ENCODE peak calls at places on chromosomes 7 and 10, in nine cellular contexts. M, G, P, S, H, R, F, T and Z are unnamed samples.

GRCh38 chr10:47050618-47051455 is 139.6 kb downstream of the PTPN20 start:
- DNase-seq in M (no peak), G (no peak), P (peak; percentile 3), S (no peak), H (no peak), R (no peak), F (peak; percentile 30), T (no peak), Z (no peak)

GRCh38 chr10:92727550-92727949 is 37.8 kb downstream of the HHEX start:
- DNase-seq in M (no peak), G (no peak), P (peak; percentile 11), S (no peak), H (no peak), R (no peak), F (no peak), T (no peak), Z (no peak)

GRCh38 chr7:133109816-133110215 is 27.9 kb upstream of the CHCHD3 start:
- DNase-seq in M (no peak), G (no peak), P (no peak), S (no peak), H (peak; percentile 2), R (peak; percentile 3), F (no peak), T (no peak), Z (peak; percentile 10)

GRCh38 chr7:135862586-135863361 is 114.2 kb upstream of the FAM180A start:
- DNase-seq in M (no peak), G (no peak), P (no peak), S (no peak), H (no peak), R (no peak), F (no peak), T (no peak), Z (no peak)

GRCh38 chr10:123995461-123996131 is 97.8 kb downstream of the CHST15 start:
- DNase-seq in M (peak; percentile 63), G (peak; percentile 48), P (no peak), S (no peak), H (peak; percentile 91), R (peak; percentile 74), F (peak; percentile 91), T (peak; percentile 34), Z (peak; percentile 77)

GRCh38 chr10:71941318-71941717 is 22.9 kb upstream of the CHST3 start:
- DNase-seq in M (no peak), G (no peak), P (no peak), S (no peak), H (no peak), R (no peak), F (no peak), T (no peak), Z (no peak)

GRCh38 chr10:31320179-31320597 is 1.2 kb downstream of the ZEB1 start:
- DNase-seq in M (peak; percentile 47), G (peak; percentile 40), P (peak; percentile 12), S (no peak), H (peak; percentile 54), R (peak; percentile 56), F (peak; percentile 46), T (peak; percentile 35), Z (peak; percentile 10)

GRCh38 chr10:50362547-50363125 is 111.3 kb upstream of the ASAH2 start:
- DNase-seq in M (no peak), G (no peak), P (no peak), S (no peak), H (peak; percentile 80), R (peak; percentile 62), F (no peak), T (no peak), Z (peak; percentile 90)

GRCh38 chr7:155166673-155167370 is 96.7 kb downstream of the HTR5A start:
- DNase-seq in M (no peak), G (peak; percentile 94), P (no peak), S (no peak), H (peak; percentile 74), R (no peak), F (no peak), T (peak; percentile 21), Z (peak; percentile 88)

GRCh38 chr7:23230586-23231195 is 15.9 kb upstream of the GPNMB start:
- DNase-seq in M (no peak), G (no peak), P (no peak), S (no peak), H (no peak), R (no peak), F (no peak), T (no peak), Z (no peak)

GRCh38 chr10:127913368-127913759 is 6.5 kb downstream of the PTPRE start:
- DNase-seq in M (no peak), G (no peak), P (no peak), S (no peak), H (no peak), R (no peak), F (no peak), T (no peak), Z (no peak)

GRCh38 chr10:72736176-72736795 is 44.3 kb downstream of the MCU start:
- DNase-seq in M (no peak), G (no peak), P (no peak), S (no peak), H (no peak), R (peak; percentile 95), F (no peak), T (no peak), Z (peak; percentile 34)

GRCh38 chr10:86339226-86339865 is 27.2 kb downstream of the GRID1 start:
- DNase-seq in M (no peak), G (no peak), P (no peak), S (no peak), H (no peak), R (no peak), F (no peak), T (no peak), Z (no peak)

GRCh38 chr10:14009315-14010082 is 321.2 kb downstream of the FRMD4A start:
- DNase-seq in M (no peak), G (peak; percentile 56), P (no peak), S (no peak), H (peak; percentile 30), R (peak; percentile 80), F (no peak), T (peak; percentile 51), Z (peak; percentile 60)

GRCh38 chr10:133391249-133391635 is 2.7 kb upstream of the MTG1 start:
- DNase-seq in M (peak; percentile 29), G (no peak), P (no peak), S (no peak), H (no peak), R (no peak), F (no peak), T (no peak), Z (no peak)

GRCh38 chr7:44103941-44104879 is at the start of gene AEBP1:
- DNase-seq in M (no peak), G (no peak), P (no peak), S (no peak), H (peak; percentile 12), R (peak; percentile 33), F (peak; percentile 73), T (no peak), Z (no peak)

GRCh38 chr7:40230086-40230485 is 95.3 kb downstream of the SUGCT start:
- DNase-seq in M (no peak), G (no peak), P (no peak), S (no peak), H (no peak), R (peak; percentile 49), F (no peak), T (no peak), Z (no peak)

GRCh38 chr7:130899638-130900401 is 165.8 kb upstream of the KLF14 start:
- DNase-seq in M (no peak), G (no peak), P (no peak), S (no peak), H (peak; percentile 63), R (no peak), F (no peak), T (peak; percentile 88), Z (peak; percentile 53)

GRCh38 chr7:116525298-116525912 is 569 bp downstream of the CAV1 start:
- DNase-seq in M (peak; percentile 47), G (peak; percentile 47), P (peak; percentile 14), S (no peak), H (peak; percentile 52), R (no peak), F (peak; percentile 56), T (peak; percentile 34), Z (peak; percentile 31)

GRCh38 chr7:116236020-116236630 is 25.8 kb downstream of the TES start:
- DNase-seq in M (no peak), G (peak; percentile 44), P (no peak), S (no peak), H (peak; percentile 40), R (peak; percentile 76), F (no peak), T (peak; percentile 87), Z (peak; percentile 53)

GRCh38 chr7:99579281-99579955 is 18.6 kb upstream of the TMEM225B start:
- DNase-seq in M (no peak), G (no peak), P (no peak), S (no peak), H (no peak), R (no peak), F (no peak), T (no peak), Z (no peak)

GRCh38 chr10:103752680-103753248 is 102.6 kb downstream of the SH3PXD2A start:
- DNase-seq in M (no peak), G (no peak), P (no peak), S (no peak), H (no peak), R (peak; percentile 35), F (no peak), T (peak; percentile 80), Z (no peak)

GRCh38 chr10:133199992-133200611 is 29.9 kb upstream of the UTF1 start:
- DNase-seq in M (no peak), G (no peak), P (no peak), S (no peak), H (no peak), R (no peak), F (no peak), T (no peak), Z (no peak)

GRCh38 chr10:21526184-21526951 is 886 bp upstream of the SKIDA1 start:
- DNase-seq in M (peak; percentile 81), G (peak; percentile 90), P (peak; percentile 66), S (no peak), H (peak; percentile 85), R (peak; percentile 80), F (peak; percentile 80), T (peak; percentile 70), Z (peak; percentile 54)

GRCh38 chr7:149449897-149450296 is 11.0 kb downstream of the ZNF777 start:
- DNase-seq in M (no peak), G (no peak), P (no peak), S (no peak), H (no peak), R (no peak), F (no peak), T (no peak), Z (no peak)